ENCODE peak calls at places on chromosome 7, in ten cellular contexts. F is foreskin fibroblast, P is IMR-90, A is ascending aorta, W is astrocyte of the cerebellum, B is psoas muscle, Z is left ventricle myocardium inferior, H is neural crest cell, Y is Panc1, Q is vagina. E is an unnamed sample.
A peak's percentile ranks its signal among the peaks of the same experiment; 100 is the strongest.

GRCh38 chr7:127114739-127115265 is 137.9 kb downstream of the GRM8 start:
- DNase-seq in Q (no peak), W (no peak), P (no peak), H (no peak), A (no peak), B (no peak), F (no peak), Z (no peak), Y (no peak), E (no peak)

GRCh38 chr7:157743781-157744525 is 407.1 kb downstream of the DNAJB6 start:
- DNase-seq in B (no peak), Q (no peak), F (no peak), P (no peak), Z (no peak), Y (no peak), W (no peak), H (no peak), A (no peak), E (no peak)

GRCh38 chr7:70318511-70318910 is 720.2 kb downstream of the AUTS2 start:
- DNase-seq in A (no peak), Z (no peak), F (no peak), Y (no peak), Q (no peak), P (no peak), H (no peak), W (no peak), B (no peak), E (no peak)

GRCh38 chr7:126483972-126484371 is 768.8 kb downstream of the GRM8 start:
- DNase-seq in Z (no peak), Q (no peak), F (no peak), W (no peak), H (no peak), P (no peak), B (no peak), A (no peak), Y (no peak), E (no peak)

GRCh38 chr7:4876586-4876985 is 6.9 kb downstream of the RADIL start:
- DNase-seq in Z (no peak), F (no peak), Y (no peak), H (no peak), Q (no peak), W (no peak), A (no peak), P (no peak), B (no peak), E (no peak)

GRCh38 chr7:2802504-2803341 is 41.4 kb downstream of the GNA12 start:
- DNase-seq in A (no peak), Z (peak; percentile 55), B (no peak), H (no peak), W (no peak), P (peak; percentile 72), Y (peak; percentile 91), F (peak; percentile 39), Q (no peak), E (no peak)

GRCh38 chr7:17548014-17548653 is 249.7 kb downstream of the AHR start:
- DNase-seq in H (no peak), F (no peak), P (no peak), B (no peak), Q (no peak), A (no peak), Y (no peak), W (no peak), Z (no peak), E (no peak)

GRCh38 chr7:37944737-37945054 is 24.3 kb downstream of the EPDR1 start:
- DNase-seq in A (no peak), H (no peak), W (no peak), Y (no peak), Z (no peak), B (no peak), P (no peak), Q (no peak), F (no peak), E (no peak)

GRCh38 chr7:140609646-140610045 is 31.0 kb downstream of the DENND2A start:
- DNase-seq in B (no peak), P (peak; percentile 84), H (no peak), A (no peak), Y (no peak), W (peak; percentile 78), Z (no peak), Q (no peak), F (peak; percentile 77), E (no peak)

GRCh38 chr7:85186521-85187241 is at the start of gene SEMA3D:
- DNase-seq in Y (no peak), F (peak; percentile 97), P (peak; percentile 82), Z (peak; percentile 51), Q (no peak), B (peak; percentile 71), W (peak; percentile 57), A (peak; percentile 87), H (peak; percentile 83), E (no peak)

GRCh38 chr7:23334482-23335056 is 35.4 kb downstream of the MALSU1 start:
- DNase-seq in B (no peak), Z (no peak), W (peak; percentile 98), H (no peak), P (peak; percentile 99), Y (peak; percentile 99), F (peak; percentile 98), A (no peak), Q (no peak), E (no peak)

GRCh38 chr7:138752568-138753518 is 45.0 kb upstream of the TMEM213 start:
- DNase-seq in W (no peak), Y (peak; percentile 100), P (peak; percentile 3), H (no peak), A (peak; percentile 71), Z (peak; percentile 14), Q (no peak), B (peak; percentile 61), F (no peak), E (no peak)

GRCh38 chr7:4236389-4236788 is 445.7 kb upstream of the FOXK1 start:
- DNase-seq in F (no peak), Y (no peak), P (no peak), Q (no peak), H (no peak), Z (no peak), A (peak; percentile 51), W (no peak), B (no peak), E (no peak)

GRCh38 chr7:17520941-17521340 is 222.5 kb downstream of the AHR start:
- DNase-seq in A (no peak), F (peak; percentile 65), Y (no peak), W (no peak), Q (no peak), H (no peak), B (no peak), Z (no peak), P (peak; percentile 49), E (no peak)

GRCh38 chr7:77180990-77181595 is 18.5 kb downstream of the FGL2 start:
- DNase-seq in Z (no peak), Q (no peak), B (no peak), F (no peak), A (no peak), P (no peak), Y (no peak), H (no peak), W (no peak), E (no peak)

GRCh38 chr7:87545760-87546159 is 54.9 kb downstream of the ABCB1 start:
- DNase-seq in Y (no peak), Q (no peak), Z (no peak), P (no peak), B (no peak), H (no peak), W (no peak), F (no peak), A (no peak), E (no peak)

GRCh38 chr7:47435889-47436312 is 146.0 kb downstream of the TNS3 start:
- DNase-seq in Y (peak; percentile 65), W (peak; percentile 66), Z (peak; percentile 63), P (peak; percentile 81), F (peak; percentile 92), Q (no peak), B (peak; percentile 78), H (peak; percentile 48), A (peak; percentile 81), E (no peak)

GRCh38 chr7:440059-440749 is 79.4 kb downstream of the PDGFA start:
- DNase-seq in W (no peak), Q (no peak), Y (no peak), F (no peak), P (no peak), Z (no peak), H (no peak), A (no peak), B (no peak), E (no peak)

GRCh38 chr7:43729214-43729923 is at the start of gene COA1:
- DNase-seq in W (peak; percentile 80), H (peak; percentile 72), Q (no peak), Z (peak; percentile 88), A (peak; percentile 92), F (peak; percentile 96), B (peak; percentile 94), P (peak; percentile 91), Y (peak; percentile 88), E (peak; percentile 43)
- TF ChIP-seq CTCF in W (no peak), H (peak; percentile 15), Q (peak; percentile 12), Z (peak; percentile 32), A (no peak), F (no peak), B (no peak), P (no peak), Y (no peak), E (no peak)

DNA sequence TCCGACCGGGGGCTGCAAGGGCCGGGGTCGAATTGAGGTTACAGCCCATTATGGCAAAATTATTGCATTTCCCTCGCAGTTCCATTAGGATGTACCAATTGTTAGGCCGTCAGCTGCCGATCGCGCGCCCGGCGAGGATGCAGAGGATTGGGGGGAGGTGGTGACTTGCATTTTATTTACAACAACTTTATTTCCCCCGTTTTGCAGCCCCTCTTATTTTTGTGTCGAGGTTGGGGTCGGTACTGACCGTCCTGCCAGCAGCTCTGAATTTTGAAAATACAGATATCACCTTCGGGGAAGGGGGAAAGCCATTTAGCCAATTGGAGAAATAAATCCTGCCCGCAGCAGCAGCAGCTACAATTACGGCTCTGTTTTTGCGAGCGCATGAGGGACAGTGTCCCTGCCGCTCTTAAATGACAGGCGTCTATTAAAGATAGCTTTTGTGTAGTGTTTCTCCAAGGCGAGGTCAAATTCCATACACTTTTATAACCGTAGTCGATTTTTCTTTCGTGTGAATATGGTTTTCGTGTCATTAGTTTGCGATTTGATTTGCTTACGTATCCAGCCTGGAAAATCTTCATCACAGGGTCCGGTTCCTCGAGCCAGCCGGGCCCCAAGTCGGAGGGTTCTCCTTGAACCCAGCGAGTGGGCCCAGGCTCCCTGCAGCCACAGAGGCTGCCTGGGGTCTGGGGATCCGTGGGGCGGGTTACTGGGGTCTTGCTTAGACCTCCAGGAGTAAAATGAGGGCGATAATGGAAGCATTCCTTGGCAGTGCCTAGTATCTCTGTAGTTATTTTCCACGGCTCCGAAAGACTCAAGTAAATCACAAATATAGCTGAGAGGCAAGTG is 693 bp upstream of the HOXA5 start:
- DNase-seq in W (no peak), F (no peak), B (peak; percentile 42), A (no peak), P (peak; percentile 72), Y (no peak), Q (no peak), Z (no peak), H (no peak), E (no peak)
- TF ChIP-seq CTCF in W (no peak), F (no peak), B (no peak), A (no peak), P (no peak), Y (peak; percentile 55), Q (peak; percentile 31), Z (no peak), H (peak; percentile 34), E (no peak)

GRCh38 chr7:109844362-109844761 is 1246.6 kb upstream of the LRRN3 start:
- DNase-seq in P (peak; percentile 14), Q (no peak), Z (no peak), H (no peak), A (no peak), W (peak; percentile 8), F (peak; percentile 17), Y (no peak), B (no peak), E (no peak)
- TF ChIP-seq CTCF in P (peak; percentile 54), Q (no peak), Z (peak; percentile 46), H (peak; percentile 71), A (no peak), W (peak; percentile 55), F (peak; percentile 33), Y (peak; percentile 42), B (peak; percentile 17), E (peak; percentile 80)

GRCh38 chr7:53209129-53209528 is 173.7 kb downstream of the POM121L12 start:
- DNase-seq in W (no peak), P (no peak), H (no peak), A (no peak), Y (no peak), B (no peak), Q (no peak), F (no peak), Z (no peak), E (no peak)
- TF ChIP-seq CTCF in W (no peak), P (no peak), H (no peak), A (no peak), Y (no peak), B (no peak), Q (no peak), F (no peak), Z (no peak), E (no peak)

E was measured in D721Med.